ENCODE peak calls at places on chromosomes 4 and X, in ten cellular contexts. U is ELF-1; I is uterus; W is HCEC 1CT; B is stimulated activated CD8-positive, alpha-beta memory T cell treated with anti-CD3 and anti-CD28 coated beads, Interleukin-2, amount 100 ng/mL, for 48 hours; O is tibial artery; T is iPS-NIHi11; H is psoas muscle; Z is AG10803; S is GM13976. F is an unnamed sample.

GRCh38 chr4:19575959-19576358 is 675.7 kb upstream of the SLIT2 start:
- DNase-seq in U (no peak), I (no peak), W (no peak), B (no peak), O (no peak), T (no peak), H (no peak), Z (peak; percentile 9), S (no peak), F (no peak)

GRCh38 chrX:40297949-40298539 is 200.3 kb upstream of the BCOR start:
- DNase-seq in U (peak; percentile 68), I (no peak), W (no peak), B (no peak), O (no peak), T (no peak), H (no peak), Z (no peak), S (no peak), F (no peak)

GRCh38 chr4:176753049-176753448 is 39.7 kb downstream of the VEGFC start:
- DNase-seq in U (no peak), I (no peak), W (peak; percentile 89), B (no peak), O (no peak), T (no peak), H (no peak), Z (peak; percentile 98), S (no peak), F (peak; percentile 94)

GRCh38 chr4:19239565-19239964 is 1012.1 kb upstream of the SLIT2 start:
- DNase-seq in U (no peak), I (no peak), W (peak; percentile 80), B (no peak), O (no peak), T (no peak), H (no peak), Z (no peak), S (no peak), F (peak; percentile 41)

GRCh38 chr4:153448003-153448731 is 18.0 kb upstream of the TMEM131L start:
- DNase-seq in U (no peak), I (no peak), W (no peak), B (no peak), O (no peak), T (no peak), H (no peak), Z (peak; percentile 21), S (no peak), F (no peak)

GRCh38 chrX:28585767-28586166 is 1.5 kb upstream of the IL1RAPL1 start:
- DNase-seq in U (peak; percentile 18), I (no peak), W (no peak), B (no peak), O (no peak), T (no peak), H (no peak), Z (no peak), S (no peak), F (no peak)

GRCh38 chr4:55868691-55869090 is 15.2 kb downstream of the EXOC1 start:
- DNase-seq in U (no peak), I (no peak), W (no peak), B (no peak), O (no peak), T (no peak), H (no peak), Z (peak; percentile 50), S (no peak), F (peak; percentile 32)

GRCh38 chr4:90926957-90927356 is 799.8 kb downstream of the CCSER1 start:
- DNase-seq in U (no peak), I (no peak), W (no peak), B (no peak), O (no peak), T (no peak), H (no peak), Z (no peak), S (no peak), F (no peak)

GRCh38 chrX:110657073-110657472 is 138.5 kb downstream of the CHRDL1 start:
- DNase-seq in U (peak; percentile 17), I (no peak), W (no peak), B (no peak), O (no peak), T (no peak), H (no peak), Z (no peak), S (no peak), F (no peak)

GRCh38 chr4:102736636-102737549 is 23.9 kb downstream of the MANBA start:
- DNase-seq in U (peak; percentile 88), I (no peak), W (no peak), B (no peak), O (no peak), T (peak; percentile 14), H (no peak), Z (peak; percentile 43), S (no peak), F (no peak)

F was measured in GM23248.